ENCODE peak calls at places on chromosomes 7 and 10, in four cellular contexts. U is GM12878, P is K562, A is HepG2. F is an unnamed sample.

GRCh38 chr10:19347592-19347991 is 299.0 kb downstream of the MALRD1 start:
- DNase-seq in U (no peak), A (peak), P (no peak), F (no peak)

GRCh38 chr10:119680668-119681070 is 29.5 kb downstream of the BAG3 start:
- DNase-seq in A (no peak), U (no peak), P (no peak), F (no peak)

GRCh38 chr7:157759246-157759805 is 422.5 kb downstream of the DNAJB6 start:
- DNase-seq in U (no peak), A (no peak), P (no peak), F (no peak)

GRCh38 chr10:1527951-1528350 is 209.4 kb downstream of the ADARB2 start:
- DNase-seq in U (no peak), P (no peak), A (no peak), F (no peak)

GRCh38 chr10:77837248-77837924 is 89.2 kb downstream of the DLG5 start:
- DNase-seq in P (peak), U (peak), A (no peak), F (no peak)

GRCh38 chr7:75913437-75913836 is 1.5 kb upstream of the POR start:
- DNase-seq in P (no peak), U (no peak), A (no peak), F (no peak)

GRCh38 chr10:128848807-128849206 is 618.2 kb upstream of the MGMT start:
- DNase-seq in U (no peak), A (no peak), P (no peak), F (no peak)

GRCh38 chr7:51031791-51032484 is 249.2 kb upstream of the GRB10 start:
- DNase-seq in U (no peak), P (no peak), A (no peak), F (no peak)

GRCh38 chr10:33706746-33707145 is 372.3 kb upstream of the NRP1 start:
- DNase-seq in P (no peak), A (no peak), U (no peak), F (no peak)

GRCh38 chr7:150463461-150463860 is 13.0 kb downstream of the GIMAP8 start:
- DNase-seq in P (no peak), A (no peak), U (no peak), F (no peak)

GRCh38 chr7:141590666-141591065 is 39.5 kb downstream of the AGK start:
- DNase-seq in P (no peak), U (no peak), A (no peak), F (no peak)

GRCh38 chr10:124899151-124899550 is 42.8 kb upstream of the ZRANB1 start:
- DNase-seq in A (no peak), U (no peak), P (no peak), F (no peak)

GRCh38 chr7:95859434-95859833 is 87.1 kb downstream of the DYNC1I1 start:
- DNase-seq in U (no peak), A (no peak), P (no peak), F (no peak)

GRCh38 chr10:30247704-30248103 is 101.4 kb downstream of the MTPAP start:
- DNase-seq in P (peak), U (no peak), A (no peak), F (no peak)

GRCh38 chr7:132779164-132779563 is 202.9 kb upstream of the PLXNA4 start:
- DNase-seq in U (no peak), A (no peak), P (no peak), F (no peak)

GRCh38 chr10:132777441-132777840 is 8.5 kb downstream of the NKX6-2 start:
- DNase-seq in A (no peak), P (no peak), U (no peak), F (no peak)

GRCh38 chr10:132774179-132774904 is 11.6 kb downstream of the NKX6-2 start:
- DNase-seq in U (no peak), A (peak), P (no peak), F (no peak)

GRCh38 chr10:132776821-132777220 is 9.1 kb downstream of the NKX6-2 start:
- DNase-seq in U (no peak), A (no peak), P (no peak), F (no peak)

GRCh38 chr10:132776186-132776585 is 9.8 kb downstream of the NKX6-2 start:
- DNase-seq in A (no peak), U (no peak), P (no peak), F (no peak)

GRCh38 chr10:132774905-132775863 is 10.8 kb downstream of the NKX6-2 start:
- DNase-seq in P (no peak), U (no peak), A (no peak), F (peak)
- TF ChIP-seq RAD21 in P (no peak), U (no peak), A (no peak), F (no peak)

GRCh38 chr10:69575164-69575722 is 2.0 kb upstream of the NEUROG3 start:
- DNase-seq in A (no peak), U (no peak), P (no peak), F (no peak)

GRCh38 chr10:69572159-69573055 is 815 bp downstream of the NEUROG3 start:
- DNase-seq in A (no peak), U (no peak), P (no peak), F (no peak)

GRCh38 chr10:69574571-69574978 is 1.4 kb upstream of the NEUROG3 start:
- DNase-seq in U (no peak), A (no peak), P (peak), F (no peak)

GRCh38 chr10:69571618-69572158 is 1.5 kb downstream of the NEUROG3 start:
- DNase-seq in P (no peak), U (no peak), A (no peak), F (no peak)

DNA sequence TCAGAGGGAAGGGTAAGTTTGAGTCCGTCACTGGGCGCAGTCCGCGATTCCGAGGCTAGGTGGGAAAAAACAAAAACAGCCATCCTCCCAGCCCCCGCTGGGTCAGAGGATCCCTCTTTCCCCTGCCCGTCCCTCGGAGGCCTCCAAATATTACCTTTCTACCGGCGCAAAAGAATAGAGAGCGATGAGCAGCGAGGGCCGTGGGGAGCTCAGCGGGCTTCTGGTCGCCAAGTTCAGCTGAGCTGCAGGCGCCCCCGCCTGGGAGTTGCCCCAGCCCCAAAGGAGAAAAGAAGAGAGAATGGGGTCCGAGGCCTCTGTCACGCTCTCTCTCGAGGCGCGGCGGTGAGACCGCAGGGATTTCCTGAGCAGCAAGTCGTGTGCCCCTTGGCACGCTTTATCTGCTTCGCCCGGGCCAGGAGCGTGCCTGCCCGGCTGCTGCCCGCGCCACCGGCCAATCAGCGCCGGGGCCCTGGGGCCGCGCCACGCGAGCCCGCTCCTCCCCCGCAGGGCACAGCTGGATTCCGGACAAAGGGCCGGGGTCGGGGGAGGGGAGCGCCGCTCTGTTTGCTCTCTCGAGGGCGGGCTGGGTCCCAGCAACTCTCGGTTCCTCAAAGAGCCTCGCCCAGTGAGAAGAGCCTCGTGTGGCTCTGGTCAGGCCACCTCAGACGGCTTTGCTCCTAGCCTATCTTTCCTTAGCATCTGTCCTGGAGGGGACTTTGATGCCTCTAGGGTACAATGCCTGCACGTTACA is at the start of gene NEUROG3:
- DNase-seq in U (peak), P (no peak), A (no peak), F (no peak)
- TF ChIP-seq ZBTB33 in U (no peak), P (no peak), A (no peak), F (no peak)

DNA sequence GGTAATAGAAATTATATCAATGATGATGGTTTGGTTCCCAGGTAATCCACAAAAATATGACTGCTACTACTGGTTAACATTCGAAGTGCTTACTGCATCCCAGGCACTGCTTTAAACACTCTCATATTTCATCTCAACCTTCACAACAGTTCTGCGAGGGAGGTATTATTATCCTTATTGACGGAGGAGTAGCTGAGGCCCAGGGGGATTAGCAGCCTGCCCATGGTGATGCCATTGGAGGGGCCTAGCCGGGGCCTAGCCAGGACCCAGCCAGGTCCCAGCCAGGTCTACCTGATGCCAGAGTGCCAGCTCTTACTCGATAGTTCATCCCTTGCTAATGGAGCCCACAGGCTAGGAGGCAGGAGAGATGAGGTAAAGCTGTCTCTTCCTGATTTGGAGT is 217.1 kb downstream of the FAM107B start:
- DNase-seq in P (no peak), U (no peak), A (no peak), F (no peak)
- TF ChIP-seq SRF in P (no peak), U (no peak), A (no peak), F (no peak)

GRCh38 chr10:117007080-117007479 is 2.1 kb upstream of the SHTN1 start:
- DNase-seq in A (peak), P (peak), U (no peak), F (peak)
- TF ChIP-seq RAD21 in A (no peak), P (no peak), U (no peak), F (no peak)

GRCh38 chr7:110090113-110090820 is 1000.7 kb upstream of the LRRN3 start:
- DNase-seq in A (peak), P (peak), U (no peak), F (peak)
- TF ChIP-seq ZBTB33 in A (no peak), P (no peak), U (no peak), F (no peak)

DNA sequence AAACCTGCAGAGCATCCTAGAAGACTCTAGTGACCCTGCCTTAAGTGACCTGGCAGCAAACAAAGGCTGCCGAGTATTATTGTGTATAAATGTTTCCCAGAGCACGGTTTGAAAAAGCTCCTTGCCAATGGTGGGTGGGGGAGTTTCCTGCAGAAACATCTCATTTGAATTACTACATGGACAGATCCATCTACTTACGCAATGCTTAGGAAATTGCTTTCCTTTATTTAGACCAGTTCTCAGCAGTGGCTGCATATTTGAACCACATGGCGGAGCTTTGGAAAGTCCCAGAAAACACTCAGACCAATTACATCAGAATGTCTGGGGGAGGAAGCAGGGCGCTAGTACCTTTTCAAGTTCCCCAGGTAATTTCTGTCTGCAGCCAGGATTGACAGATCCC is 560.9 kb downstream of the SDK1 start:
- DNase-seq in A (no peak), U (peak), P (no peak), F (no peak)
- TF ChIP-seq SRF in A (no peak), U (no peak), P (no peak), F (no peak)

GRCh38 chr7:156156734-156157408 is 344.6 kb upstream of the SHH start:
- DNase-seq in U (no peak), P (peak), A (peak), F (peak)
- TF ChIP-seq RAD21 in U (peak), P (peak), A (peak), F (peak)

GRCh38 chr7:24979863-24980694 is at the start of gene OSBPL3:
- DNase-seq in U (peak), A (peak), P (peak), F (peak)
- TF ChIP-seq ZBTB33 in U (no peak), A (no peak), P (no peak), F (no peak)

GRCh38 chr10:59465089-59465488 is 102.7 kb upstream of the FAM13C start:
- DNase-seq in U (no peak), P (no peak), A (peak), F (no peak)

DNA sequence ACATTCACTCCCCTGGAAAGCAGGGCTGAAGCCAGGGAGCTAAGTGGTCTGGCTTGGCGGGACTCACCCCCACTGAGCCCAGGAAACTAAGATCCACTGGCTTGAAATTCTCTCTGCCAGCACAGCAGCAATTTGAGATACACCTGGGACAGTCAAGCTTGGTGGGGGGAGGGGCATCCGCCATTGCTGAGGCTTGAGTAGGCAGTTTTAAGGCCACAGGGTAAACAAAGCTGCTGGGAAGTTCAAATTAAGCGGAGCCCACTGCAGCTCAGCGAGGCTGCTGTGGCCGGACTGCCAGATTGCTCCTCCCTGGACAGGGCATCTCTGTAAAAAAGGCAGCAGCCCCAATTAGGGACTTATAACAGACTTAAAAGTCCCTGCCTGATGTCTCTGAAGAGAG is 108.2 kb upstream of the FAM13C start:
- DNase-seq in U (no peak), A (no peak), P (no peak), F (no peak)
- TF ChIP-seq SRF in U (no peak), A (no peak), P (no peak), F (no peak)

F was measured in HCT116.